ENCODE peak calls at places on chromosomes 4 and X, in four cellular contexts. O, G, Y and U are unnamed samples.

GRCh38 chrX:10017866-10018265 is 50.7 kb downstream of the CLDN34 start:
- DNase-seq in O (peak), G (no peak), Y (peak), U (peak)

GRCh38 chrX:47380268-47380667 is 9.9 kb downstream of the ZNF157 start:
- DNase-seq in O (no peak), G (peak), Y (no peak), U (no peak)

GRCh38 chr4:39151120-39151713 is 31.1 kb upstream of the WDR19 start:
- DNase-seq in O (no peak), G (no peak), Y (no peak), U (no peak)

GRCh38 chr4:61572160-61572559 is 372.0 kb downstream of the ADGRL3 start:
- DNase-seq in O (no peak), G (no peak), Y (no peak), U (no peak)

GRCh38 chr4:119081943-119082342 is 53.7 kb upstream of the MYOZ2 start:
- DNase-seq in O (no peak), G (peak), Y (no peak), U (no peak)

GRCh38 chr4:89482926-89483595 is 175.5 kb upstream of the GPRIN3 start:
- DNase-seq in O (no peak), G (no peak), Y (no peak), U (no peak)

GRCh38 chrX:82141942-82142341 is 940.0 kb downstream of the SH3BGRL start:
- DNase-seq in O (no peak), G (no peak), Y (no peak), U (no peak)

GRCh38 chrX:39896951-39897740 is 200.6 kb downstream of the BCOR start:
- DNase-seq in O (peak), G (peak), Y (no peak), U (peak)

GRCh38 chr4:53273726-53274125 is 92.1 kb downstream of the SCFD2 start:
- DNase-seq in O (no peak), G (no peak), Y (no peak), U (no peak)

GRCh38 chr4:47465008-47465407 is 1.5 kb upstream of the COMMD8 start:
- DNase-seq in O (no peak), G (no peak), Y (no peak), U (no peak)

GRCh38 chrX:119235872-119236598 is at the start of gene PGRMC1:
- DNase-seq in O (peak), G (peak), Y (peak), U (peak)

GRCh38 chr4:36794716-36795115 is 449.8 kb upstream of the NWD2 start:
- DNase-seq in O (no peak), G (no peak), Y (no peak), U (no peak)

GRCh38 chrX:123833387-123833786 is 26.5 kb upstream of the XIAP start:
- DNase-seq in O (peak), G (peak), Y (peak), U (peak)

GRCh38 chr4:48905363-48906015 is 1.1 kb downstream of the OCIAD2 start:
- DNase-seq in O (no peak), G (peak), Y (peak), U (no peak)

GRCh38 chr4:47641755-47642154 is 156.7 kb downstream of the ATP10D start:
- DNase-seq in O (no peak), G (no peak), Y (no peak), U (no peak)

GRCh38 chr4:102501176-102501634 is at the start of gene NFKB1:
- DNase-seq in O (peak), G (peak), Y (no peak), U (peak)

GRCh38 chrX:82070948-82071347 is 869.0 kb downstream of the SH3BGRL start:
- DNase-seq in O (no peak), G (no peak), Y (no peak), U (no peak)

GRCh38 chr4:105060628-105061027 is 86.0 kb upstream of the TET2 start:
- DNase-seq in O (no peak), G (no peak), Y (no peak), U (no peak)

GRCh38 chrX:130083656-130084382 is 26.5 kb downstream of the ELF4 start:
- DNase-seq in O (peak), G (no peak), Y (no peak), U (no peak)

GRCh38 chr4:11337287-11337686 is 91.4 kb downstream of the HS3ST1 start:
- DNase-seq in O (no peak), G (no peak), Y (no peak), U (no peak)

GRCh38 chrX:630922-631496 is 418 bp downstream of the SHOX start:
- DNase-seq in O (no peak), G (no peak), Y (no peak), U (no peak)

GRCh38 chrX:22666441-22666840 is 333.3 kb upstream of the DDX53 start:
- DNase-seq in O (peak), G (no peak), Y (no peak), U (peak)

GRCh38 chr4:54199919-54200318 is 29.2 kb upstream of the PDGFRA start:
- DNase-seq in O (no peak), G (no peak), Y (no peak), U (no peak)

GRCh38 chr4:8046925-8047541 is 107.4 kb upstream of the AFAP1 start:
- DNase-seq in O (no peak), G (no peak), Y (no peak), U (no peak)

GRCh38 chr4:53477038-53477565 is 99.7 kb downstream of the FIP1L1 start:
- DNase-seq in O (peak), G (no peak), Y (no peak), U (no peak)

GRCh38 chr4:116603096-116603495 is 482.3 kb downstream of the TRAM1L1 start:
- DNase-seq in O (peak), G (no peak), Y (no peak), U (no peak)

GRCh38 chr4:5827108-5828004 is 65.5 kb downstream of the CRMP1 start:
- DNase-seq in O (no peak), G (no peak), Y (no peak), U (no peak)

GRCh38 chrX:40318796-40319195 is 221.0 kb upstream of the BCOR start:
- DNase-seq in O (no peak), G (no peak), Y (no peak), U (no peak)

GRCh38 chr4:40212674-40213504 is 16.1 kb downstream of the RHOH start:
- DNase-seq in O (no peak), G (no peak), Y (no peak), U (no peak)